ENCODE peak calls at places on chromosomes 7 and 10, in ten cellular contexts. One of them, this sample, is unnamed.

GRCh38 chr10:28686835-28687682 is 9.7 kb downstream of the BAMBI start:
- DNase-seq in fibroblast of villous mesenchyme: peak; percentile 49
- DNase-seq in fibroblast of the aortic adventitia: peak; percentile 53
- DNase-seq in astrocyte: no peak
- DNase-seq in cardiac muscle cell: peak; percentile 57
- DNase-seq in hepatocyte: no peak
- DNase-seq in A673: no peak
- DNase-seq in left ventricle myocardium inferior: no peak
- DNase-seq in ovary: no peak
- DNase-seq in uterus: no peak
- DNase-seq in this sample: no peak

GRCh38 chr7:139232893-139233292 is 1.9 kb downstream of the UBN2 start:
- DNase-seq in fibroblast of villous mesenchyme: peak; percentile 55
- DNase-seq in fibroblast of the aortic adventitia: peak; percentile 14
- DNase-seq in astrocyte: peak; percentile 35
- DNase-seq in cardiac muscle cell: no peak
- DNase-seq in hepatocyte: no peak
- DNase-seq in A673: no peak
- DNase-seq in left ventricle myocardium inferior: no peak
- DNase-seq in ovary: no peak
- DNase-seq in uterus: no peak
- DNase-seq in this sample: no peak

GRCh38 chr7:78587443-78588044 is 789.0 kb downstream of the PHTF2 start:
- DNase-seq in fibroblast of villous mesenchyme: peak; percentile 11
- DNase-seq in fibroblast of the aortic adventitia: peak; percentile 59
- DNase-seq in astrocyte: no peak
- DNase-seq in cardiac muscle cell: peak; percentile 14
- DNase-seq in hepatocyte: no peak
- DNase-seq in A673: peak; percentile 66
- DNase-seq in left ventricle myocardium inferior: no peak
- DNase-seq in ovary: no peak
- DNase-seq in uterus: no peak
- DNase-seq in this sample: no peak

GRCh38 chr10:31759124-31759798 is 169.4 kb downstream of the ARHGAP12 start:
- DNase-seq in fibroblast of villous mesenchyme: peak; percentile 46
- DNase-seq in fibroblast of the aortic adventitia: peak; percentile 65
- DNase-seq in astrocyte: peak; percentile 36
- DNase-seq in cardiac muscle cell: peak; percentile 38
- DNase-seq in hepatocyte: peak; percentile 82
- DNase-seq in A673: no peak
- DNase-seq in left ventricle myocardium inferior: no peak
- DNase-seq in ovary: peak; percentile 43
- DNase-seq in uterus: peak; percentile 52
- DNase-seq in this sample: no peak

GRCh38 chr10:62056660-62057059 is 155.2 kb downstream of the ARID5B start:
- DNase-seq in fibroblast of villous mesenchyme: peak; percentile 59
- DNase-seq in fibroblast of the aortic adventitia: no peak
- DNase-seq in astrocyte: no peak
- DNase-seq in cardiac muscle cell: peak; percentile 38
- DNase-seq in hepatocyte: no peak
- DNase-seq in A673: no peak
- DNase-seq in left ventricle myocardium inferior: no peak
- DNase-seq in ovary: no peak
- DNase-seq in uterus: no peak
- DNase-seq in this sample: no peak

GRCh38 chr10:114045738-114046458 is 2.2 kb downstream of the ADRB1 start:
- DNase-seq in fibroblast of villous mesenchyme: no peak
- DNase-seq in fibroblast of the aortic adventitia: no peak
- DNase-seq in astrocyte: no peak
- DNase-seq in cardiac muscle cell: no peak
- DNase-seq in hepatocyte: no peak
- DNase-seq in A673: peak; percentile 46
- DNase-seq in left ventricle myocardium inferior: no peak
- DNase-seq in ovary: no peak
- DNase-seq in uterus: no peak
- DNase-seq in this sample: no peak

GRCh38 chr7:89308535-89308934 is 513.0 kb upstream of the TEX47 start:
- DNase-seq in fibroblast of villous mesenchyme: no peak
- DNase-seq in fibroblast of the aortic adventitia: no peak
- DNase-seq in astrocyte: no peak
- DNase-seq in cardiac muscle cell: no peak
- DNase-seq in hepatocyte: no peak
- DNase-seq in A673: no peak
- DNase-seq in left ventricle myocardium inferior: no peak
- DNase-seq in ovary: no peak
- DNase-seq in uterus: no peak
- DNase-seq in this sample: no peak

GRCh38 chr7:42315631-42316030 is 78.6 kb upstream of the GLI3 start:
- DNase-seq in fibroblast of villous mesenchyme: peak; percentile 54
- DNase-seq in fibroblast of the aortic adventitia: no peak
- DNase-seq in astrocyte: peak; percentile 61
- DNase-seq in cardiac muscle cell: peak; percentile 18
- DNase-seq in hepatocyte: no peak
- DNase-seq in A673: peak; percentile 70
- DNase-seq in left ventricle myocardium inferior: no peak
- DNase-seq in ovary: no peak
- DNase-seq in uterus: no peak
- DNase-seq in this sample: no peak

GRCh38 chr7:1700536-1701333 is 30.7 kb downstream of the ELFN1 start:
- DNase-seq in fibroblast of villous mesenchyme: no peak
- DNase-seq in fibroblast of the aortic adventitia: no peak
- DNase-seq in astrocyte: no peak
- DNase-seq in cardiac muscle cell: no peak
- DNase-seq in hepatocyte: no peak
- DNase-seq in A673: no peak
- DNase-seq in left ventricle myocardium inferior: no peak
- DNase-seq in ovary: no peak
- DNase-seq in uterus: no peak
- DNase-seq in this sample: no peak

GRCh38 chr7:12638851-12639467 is 48.5 kb upstream of the ARL4A start:
- DNase-seq in fibroblast of villous mesenchyme: peak; percentile 50
- DNase-seq in fibroblast of the aortic adventitia: peak; percentile 62
- DNase-seq in astrocyte: peak; percentile 25
- DNase-seq in cardiac muscle cell: peak; percentile 54
- DNase-seq in hepatocyte: peak; percentile 34
- DNase-seq in A673: peak; percentile 66
- DNase-seq in left ventricle myocardium inferior: no peak
- DNase-seq in ovary: no peak
- DNase-seq in uterus: no peak
- DNase-seq in this sample: no peak

GRCh38 chr10:122462533-122463465 is 1.4 kb downstream of the HTRA1 start:
- DNase-seq in fibroblast of villous mesenchyme: peak; percentile 56
- DNase-seq in fibroblast of the aortic adventitia: peak; percentile 77
- DNase-seq in astrocyte: no peak
- DNase-seq in cardiac muscle cell: peak; percentile 52
- DNase-seq in hepatocyte: peak; percentile 27
- DNase-seq in A673: peak; percentile 27
- DNase-seq in left ventricle myocardium inferior: peak; percentile 72
- DNase-seq in ovary: peak; percentile 62
- DNase-seq in uterus: peak; percentile 71
- DNase-seq in this sample: no peak

GRCh38 chr7:21358640-21359039 is 69.2 kb upstream of the SP4 start:
- DNase-seq in fibroblast of villous mesenchyme: no peak
- DNase-seq in fibroblast of the aortic adventitia: no peak
- DNase-seq in astrocyte: no peak
- DNase-seq in cardiac muscle cell: no peak
- DNase-seq in hepatocyte: no peak
- DNase-seq in A673: no peak
- DNase-seq in left ventricle myocardium inferior: no peak
- DNase-seq in ovary: no peak
- DNase-seq in uterus: no peak
- DNase-seq in this sample: no peak

GRCh38 chr7:80604436-80604835 is 34.0 kb upstream of the CD36 start:
- DNase-seq in fibroblast of villous mesenchyme: no peak
- DNase-seq in fibroblast of the aortic adventitia: no peak
- DNase-seq in astrocyte: no peak
- DNase-seq in cardiac muscle cell: no peak
- DNase-seq in hepatocyte: no peak
- DNase-seq in A673: no peak
- DNase-seq in left ventricle myocardium inferior: no peak
- DNase-seq in ovary: no peak
- DNase-seq in uterus: no peak
- DNase-seq in this sample: no peak
- H3K4me3 ChIP-seq in fibroblast of villous mesenchyme: no peak overlapping the region
- H3K4me3 ChIP-seq in fibroblast of the aortic adventitia: no peak overlapping the region
- H3K4me3 ChIP-seq in astrocyte: no peak overlapping the region
- H3K4me3 ChIP-seq in cardiac muscle cell: no peak overlapping the region
- H3K4me3 ChIP-seq in hepatocyte: no peak overlapping the region
- H3K4me3 ChIP-seq in A673: no peak overlapping the region
- H3K4me3 ChIP-seq in left ventricle myocardium inferior: peak overlapping the region; percentile 62
- H3K4me3 ChIP-seq in ovary: no peak overlapping the region
- H3K4me3 ChIP-seq in uterus: no peak overlapping the region
- H3K4me3 ChIP-seq in this sample: no peak overlapping the region

DNA sequence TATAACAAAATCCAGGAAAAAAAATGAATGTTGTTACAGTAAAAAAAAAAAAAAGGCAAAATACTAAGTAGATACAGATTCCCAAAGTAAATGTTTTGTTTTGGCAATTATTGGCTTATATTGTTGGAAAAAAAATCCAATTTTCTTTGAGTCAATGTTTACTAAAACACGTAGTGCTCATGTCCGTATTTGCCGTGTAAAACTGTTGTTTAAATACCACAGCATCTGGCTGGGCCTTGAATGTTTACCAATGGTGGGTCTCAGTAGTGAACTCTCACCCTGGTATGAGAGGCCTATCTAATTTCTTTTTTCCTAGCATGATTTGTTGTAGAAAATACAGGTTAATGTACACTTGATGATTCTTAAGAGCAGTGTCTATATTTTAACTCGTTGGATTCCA is 41.4 kb upstream of the SLC26A5 start:
- DNase-seq in fibroblast of villous mesenchyme: no peak
- DNase-seq in fibroblast of the aortic adventitia: no peak
- DNase-seq in astrocyte: no peak
- DNase-seq in cardiac muscle cell: no peak
- DNase-seq in hepatocyte: peak; percentile 23
- DNase-seq in A673: no peak
- DNase-seq in left ventricle myocardium inferior: no peak
- DNase-seq in ovary: no peak
- DNase-seq in uterus: no peak
- DNase-seq in this sample: no peak
- H3K4me3 ChIP-seq in fibroblast of villous mesenchyme: no peak overlapping the region
- H3K4me3 ChIP-seq in fibroblast of the aortic adventitia: no peak overlapping the region
- H3K4me3 ChIP-seq in astrocyte: no peak overlapping the region
- H3K4me3 ChIP-seq in cardiac muscle cell: no peak overlapping the region
- H3K4me3 ChIP-seq in hepatocyte: no peak overlapping the region
- H3K4me3 ChIP-seq in A673: no peak overlapping the region
- H3K4me3 ChIP-seq in left ventricle myocardium inferior: no peak overlapping the region
- H3K4me3 ChIP-seq in ovary: no peak overlapping the region
- H3K4me3 ChIP-seq in uterus: no peak overlapping the region
- H3K4me3 ChIP-seq in this sample: no peak overlapping the region

GRCh38 chr10:127386606-127387327 is 162.3 kb upstream of the NPS start:
- DNase-seq in fibroblast of villous mesenchyme: no peak
- DNase-seq in fibroblast of the aortic adventitia: no peak
- DNase-seq in astrocyte: no peak
- DNase-seq in cardiac muscle cell: no peak
- DNase-seq in hepatocyte: no peak
- DNase-seq in A673: no peak
- DNase-seq in left ventricle myocardium inferior: no peak
- DNase-seq in ovary: no peak
- DNase-seq in uterus: no peak
- DNase-seq in this sample: no peak
- H3K4me3 ChIP-seq in fibroblast of villous mesenchyme: no peak overlapping the region
- H3K4me3 ChIP-seq in fibroblast of the aortic adventitia: no peak overlapping the region
- H3K4me3 ChIP-seq in astrocyte: no peak overlapping the region
- H3K4me3 ChIP-seq in cardiac muscle cell: no peak overlapping the region
- H3K4me3 ChIP-seq in hepatocyte: no peak overlapping the region
- H3K4me3 ChIP-seq in A673: no peak overlapping the region
- H3K4me3 ChIP-seq in left ventricle myocardium inferior: no peak overlapping the region
- H3K4me3 ChIP-seq in ovary: no peak overlapping the region
- H3K4me3 ChIP-seq in uterus: no peak overlapping the region
- H3K4me3 ChIP-seq in this sample: no peak overlapping the region

GRCh38 chr7:106070567-106071254 is 41.4 kb downstream of the SYPL1 start:
- DNase-seq in fibroblast of villous mesenchyme: no peak
- DNase-seq in fibroblast of the aortic adventitia: no peak
- DNase-seq in astrocyte: no peak
- DNase-seq in cardiac muscle cell: no peak
- DNase-seq in hepatocyte: no peak
- DNase-seq in A673: no peak
- DNase-seq in left ventricle myocardium inferior: no peak
- DNase-seq in ovary: no peak
- DNase-seq in uterus: no peak
- DNase-seq in this sample: no peak

GRCh38 chr7:106072715-106073091 is 39.4 kb downstream of the SYPL1 start:
- DNase-seq in fibroblast of villous mesenchyme: no peak
- DNase-seq in fibroblast of the aortic adventitia: no peak
- DNase-seq in astrocyte: no peak
- DNase-seq in cardiac muscle cell: no peak
- DNase-seq in hepatocyte: no peak
- DNase-seq in A673: no peak
- DNase-seq in left ventricle myocardium inferior: no peak
- DNase-seq in ovary: no peak
- DNase-seq in uterus: no peak
- DNase-seq in this sample: no peak

GRCh38 chr7:106071999-106072714 is 40.0 kb downstream of the SYPL1 start:
- DNase-seq in fibroblast of villous mesenchyme: no peak
- DNase-seq in fibroblast of the aortic adventitia: peak; percentile 24
- DNase-seq in astrocyte: no peak
- DNase-seq in cardiac muscle cell: peak; percentile 45
- DNase-seq in hepatocyte: peak; percentile 48
- DNase-seq in A673: peak; percentile 59
- DNase-seq in left ventricle myocardium inferior: no peak
- DNase-seq in ovary: no peak
- DNase-seq in uterus: no peak
- DNase-seq in this sample: no peak

GRCh38 chr7:106070201-106070551 is 41.9 kb downstream of the SYPL1 start:
- DNase-seq in fibroblast of villous mesenchyme: no peak
- DNase-seq in fibroblast of the aortic adventitia: no peak
- DNase-seq in astrocyte: no peak
- DNase-seq in cardiac muscle cell: no peak
- DNase-seq in hepatocyte: no peak
- DNase-seq in A673: no peak
- DNase-seq in left ventricle myocardium inferior: no peak
- DNase-seq in ovary: no peak
- DNase-seq in uterus: no peak
- DNase-seq in this sample: peak; percentile 44

DNA sequence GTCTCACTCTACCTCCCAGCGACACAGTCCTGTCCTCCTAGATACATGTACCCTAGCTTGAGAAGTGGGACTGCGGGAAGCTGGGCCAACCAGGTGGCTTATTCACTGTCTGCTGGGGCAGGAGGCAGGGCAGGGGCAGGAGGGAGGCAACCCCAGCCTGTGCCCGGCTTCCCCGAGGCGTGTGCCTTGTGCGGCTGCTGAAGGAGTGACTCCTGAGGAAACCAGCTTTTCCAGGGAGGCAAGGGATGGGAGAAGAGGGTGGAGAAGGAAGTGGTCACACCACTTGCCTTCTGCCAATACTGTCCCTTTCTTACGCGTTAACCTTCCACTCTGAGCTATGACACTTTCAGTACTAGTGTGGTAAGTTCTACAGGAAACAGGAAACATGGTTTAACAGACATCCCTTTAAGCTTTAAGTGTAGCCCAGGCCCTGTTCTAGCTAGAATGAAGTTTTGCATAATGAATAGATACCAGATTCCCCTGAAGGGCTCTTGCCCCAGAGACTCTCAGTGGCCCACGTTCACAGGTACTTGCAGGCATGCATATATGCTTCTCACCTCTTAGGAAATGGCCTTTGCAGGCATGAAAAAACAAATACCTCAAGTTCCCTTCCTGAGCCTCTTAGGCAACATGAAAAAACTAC is 40.6 kb downstream of the SYPL1 start:
- DNase-seq in fibroblast of villous mesenchyme: no peak
- DNase-seq in fibroblast of the aortic adventitia: no peak
- DNase-seq in astrocyte: no peak
- DNase-seq in cardiac muscle cell: peak; percentile 35
- DNase-seq in hepatocyte: no peak
- DNase-seq in A673: peak; percentile 88
- DNase-seq in left ventricle myocardium inferior: no peak
- DNase-seq in ovary: no peak
- DNase-seq in uterus: no peak
- DNase-seq in this sample: no peak
- H3K4me3 ChIP-seq in fibroblast of villous mesenchyme: no peak overlapping the region
- H3K4me3 ChIP-seq in fibroblast of the aortic adventitia: no peak overlapping the region
- H3K4me3 ChIP-seq in astrocyte: no peak overlapping the region
- H3K4me3 ChIP-seq in cardiac muscle cell: no peak overlapping the region
- H3K4me3 ChIP-seq in hepatocyte: no peak overlapping the region
- H3K4me3 ChIP-seq in A673: no peak overlapping the region
- H3K4me3 ChIP-seq in left ventricle myocardium inferior: no peak overlapping the region
- H3K4me3 ChIP-seq in ovary: no peak overlapping the region
- H3K4me3 ChIP-seq in uterus: no peak overlapping the region
- H3K4me3 ChIP-seq in this sample: no peak overlapping the region

This sample was measured in retinal pigment epithelial cell.